ENCODE peak calls at places on chromosome 2, in ten cellular contexts. K is left cardiac atrium; I is breast epithelium; C is OCI-LY7; F is H54; R is dorsolateral prefrontal cortex; U is Karpas-422; Z is Jurkat, Clone E6-1; P is CD8-positive, alpha-beta T cell; Q is anterior cingulate cortex. Y is an unnamed sample.

GRCh38 chr2:229342376-229342775 is 71.3 kb upstream of the PID1 start:
- DNase-seq in P (no peak), R (peak; percentile 55), F (peak; percentile 47), I (no peak), C (peak; percentile 1), Z (no peak), U (peak; percentile 78), Q (peak; percentile 5), K (peak; percentile 39), Y (peak; percentile 39)

GRCh38 chr2:88131201-88131998 is 3.5 kb upstream of the FABP1 start:
- DNase-seq in Z (no peak), U (no peak), C (no peak), R (no peak), I (no peak), Q (no peak), F (no peak), P (no peak), K (no peak), Y (peak; percentile 70)

GRCh38 chr2:95275151-95275515 is 884 bp downstream of the PROM2 start:
- DNase-seq in C (no peak), U (no peak), F (no peak), R (peak; percentile 16), I (peak; percentile 33), K (no peak), Z (no peak), P (peak; percentile 2), Q (no peak), Y (no peak)

GRCh38 chr2:203998195-203998804 is 61.7 kb downstream of the ICOS start:
- DNase-seq in K (no peak), U (no peak), P (no peak), F (no peak), R (no peak), C (no peak), I (no peak), Z (no peak), Q (no peak), Y (no peak)

GRCh38 chr2:575728-576237 is 101.4 kb downstream of the TMEM18 start:
- DNase-seq in Q (no peak), K (no peak), P (no peak), U (no peak), Z (no peak), R (no peak), C (no peak), I (no peak), F (no peak), Y (no peak)

GRCh38 chr2:30405266-30405592 is 41.8 kb upstream of the LCLAT1 start:
- DNase-seq in K (no peak), Q (no peak), F (no peak), I (no peak), U (no peak), C (no peak), Z (no peak), P (no peak), R (no peak), Y (no peak)

GRCh38 chr2:81495556-81495955 is 1191.0 kb upstream of the LRRTM1 start:
- DNase-seq in P (no peak), U (no peak), C (no peak), Q (no peak), I (no peak), K (no peak), F (no peak), R (no peak), Z (no peak), Y (no peak)

GRCh38 chr2:145029885-145030284 is 510.0 kb upstream of the ZEB2 start:
- DNase-seq in Q (no peak), F (no peak), I (no peak), C (no peak), U (no peak), R (no peak), Z (no peak), K (no peak), P (no peak), Y (no peak)

GRCh38 chr2:11022874-11023273 is 111.1 kb downstream of the KCNF1 start:
- DNase-seq in P (no peak), I (no peak), Z (no peak), Q (no peak), C (no peak), R (no peak), F (no peak), U (no peak), K (no peak), Y (no peak)

GRCh38 chr2:60759654-60760053 is 3.6 kb downstream of the PAPOLG start:
- DNase-seq in Q (no peak), K (no peak), F (no peak), R (no peak), C (no peak), I (no peak), Z (no peak), U (no peak), P (no peak), Y (no peak)

GRCh38 chr2:97355176-97355575 is 234.5 kb downstream of the ANKRD36B start:
- DNase-seq in I (no peak), R (no peak), F (no peak), P (no peak), C (no peak), K (no peak), U (no peak), Z (no peak), Q (no peak), Y (no peak)

GRCh38 chr2:239365782-239366435 is 34.9 kb downstream of the HDAC4 start:
- DNase-seq in C (no peak), P (no peak), F (no peak), Q (no peak), Z (no peak), R (no peak), I (peak; percentile 15), K (no peak), U (no peak), Y (no peak)

GRCh38 chr2:61887684-61888303 is 662 bp downstream of the CCT4 start:
- DNase-seq in F (peak; percentile 11), Z (no peak), Q (no peak), U (peak; percentile 74), K (no peak), I (no peak), R (no peak), C (peak; percentile 18), P (no peak), Y (peak; percentile 49)

GRCh38 chr2:237033536-237034060 is 52.1 kb upstream of the COPS8 start:
- DNase-seq in K (no peak), U (no peak), I (no peak), P (no peak), R (no peak), Q (no peak), F (no peak), Z (no peak), C (no peak), Y (no peak)

GRCh38 chr2:28869494-28870145 is 489 bp downstream of the TRMT61B start:
- DNase-seq in U (peak; percentile 61), K (no peak), C (no peak), I (no peak), R (no peak), P (no peak), F (peak; percentile 31), Q (peak; percentile 42), Z (no peak), Y (peak; percentile 24)

GRCh38 chr2:30655660-30656059 is 151.6 kb downstream of the CAPN13 start:
- DNase-seq in K (no peak), P (no peak), F (no peak), Q (no peak), C (no peak), U (no peak), R (no peak), I (no peak), Z (no peak), Y (no peak)

GRCh38 chr2:48282281-48282680 is 247.7 kb upstream of the STON1 start:
- DNase-seq in P (no peak), F (no peak), Q (no peak), C (no peak), R (no peak), Z (no peak), I (no peak), U (no peak), K (no peak), Y (no peak)

GRCh38 chr2:197274349-197274748 is 36.2 kb downstream of the ANKRD44 start:
- DNase-seq in P (no peak), I (no peak), Z (no peak), F (no peak), Q (no peak), U (no peak), R (no peak), K (no peak), C (peak; percentile 39), Y (no peak)

GRCh38 chr2:65265090-65266045 is 37.7 kb downstream of the ACTR2 start:
- DNase-seq in K (no peak), C (peak; percentile 76), Z (peak; percentile 73), U (peak; percentile 66), Q (no peak), R (no peak), I (no peak), F (no peak), P (no peak), Y (peak; percentile 55)

GRCh38 chr2:128797533-128797932 is 478.9 kb upstream of the HS6ST1 start:
- DNase-seq in P (no peak), F (no peak), Q (no peak), C (no peak), I (no peak), U (no peak), R (no peak), K (no peak), Z (no peak), Y (no peak)

GRCh38 chr2:110216803-110217202 is 4.5 kb upstream of the MTLN start:
- DNase-seq in U (peak; percentile 17), P (no peak), F (no peak), R (no peak), Z (no peak), K (no peak), I (no peak), Q (no peak), C (no peak), Y (no peak)

GRCh38 chr2:15243762-15244161 is 317.4 kb downstream of the NBAS start:
- DNase-seq in Q (no peak), P (no peak), I (no peak), K (no peak), Z (no peak), U (no peak), R (no peak), C (no peak), F (no peak), Y (no peak)

GRCh38 chr2:98773907-98774306 is 43.0 kb upstream of the MGAT4A start:
- DNase-seq in U (no peak), Q (no peak), C (no peak), F (no peak), R (no peak), K (no peak), P (no peak), I (no peak), Z (no peak), Y (no peak)

GRCh38 chr2:30421551-30422436 is 25.3 kb upstream of the LCLAT1 start:
- DNase-seq in Z (peak; percentile 71), R (no peak), I (no peak), F (no peak), K (no peak), U (no peak), C (no peak), P (peak; percentile 49), Q (no peak), Y (no peak)

GRCh38 chr2:71716697-71717624 is 263.6 kb downstream of the DYSF start:
- DNase-seq in I (peak; percentile 66), Z (no peak), P (no peak), F (peak; percentile 76), R (no peak), Q (no peak), C (no peak), K (peak; percentile 92), U (no peak), Y (peak; percentile 38)

GRCh38 chr2:26352892-26353291 is 6.3 kb upstream of the ADGRF3 start:
- DNase-seq in Z (no peak), C (no peak), K (no peak), U (no peak), R (no peak), I (no peak), F (peak; percentile 28), P (no peak), Q (no peak), Y (no peak)

GRCh38 chr2:224072541-224073188 is 33.6 kb upstream of the SERPINE2 start:
- DNase-seq in C (no peak), F (no peak), R (no peak), P (no peak), U (no peak), Q (no peak), Z (no peak), K (peak; percentile 50), I (no peak), Y (no peak)

GRCh38 chr2:53600835-53601234 is 166.8 kb upstream of the CHAC2 start:
- DNase-seq in P (no peak), C (no peak), F (peak; percentile 7), K (no peak), U (no peak), I (no peak), Q (no peak), Z (no peak), R (no peak), Y (no peak)